ENCODE peak calls at places on chromosome 15, in eight cellular contexts. M, Y, N, H, D, K, Q and E are unnamed samples.

GRCh38 chr15:74835312-74835823 is 7.6 kb downstream of the ULK3 start:
- DNase-seq in M (no peak), Y (peak; percentile 47), N (no peak), H (peak; percentile 85), D (no peak), K (no peak), Q (no peak), E (peak; percentile 54)

GRCh38 chr15:85415779-85416178 is 35.4 kb downstream of the AKAP13 start:
- DNase-seq in M (no peak), Y (no peak), N (no peak), H (no peak), D (no peak), K (no peak), Q (no peak), E (no peak)

GRCh38 chr15:74130849-74131617 is 647 bp downstream of the ISLR2 start:
- DNase-seq in M (no peak), Y (no peak), N (no peak), H (peak; percentile 43), D (no peak), K (no peak), Q (no peak), E (no peak)

GRCh38 chr15:67825880-67826716 is 789 bp downstream of the SKOR1 start:
- DNase-seq in M (no peak), Y (no peak), N (no peak), H (no peak), D (no peak), K (no peak), Q (no peak), E (no peak)

GRCh38 chr15:39194431-39194830 is 386.4 kb upstream of the THBS1 start:
- DNase-seq in M (no peak), Y (no peak), N (no peak), H (no peak), D (no peak), K (no peak), Q (no peak), E (peak; percentile 62)

GRCh38 chr15:42182976-42183375 is 25.1 kb downstream of the VPS39 start:
- DNase-seq in M (no peak), Y (no peak), N (no peak), H (no peak), D (no peak), K (no peak), Q (no peak), E (no peak)

GRCh38 chr15:29134641-29135071 is 135.0 kb downstream of the NSMCE3 start:
- DNase-seq in M (no peak), Y (no peak), N (no peak), H (no peak), D (no peak), K (no peak), Q (no peak), E (no peak)

GRCh38 chr15:67501177-67501835 is 19.6 kb upstream of the C15orf61 start:
- DNase-seq in M (no peak), Y (no peak), N (peak; percentile 20), H (no peak), D (no peak), K (no peak), Q (peak; percentile 13), E (peak; percentile 73)

GRCh38 chr15:78034495-78035191 is 42.9 kb downstream of the TBC1D2B start:
- DNase-seq in M (no peak), Y (peak; percentile 26), N (no peak), H (peak; percentile 76), D (no peak), K (no peak), Q (no peak), E (peak; percentile 46)

GRCh38 chr15:48096813-48097212 is 24.0 kb upstream of the SLC24A5 start:
- DNase-seq in M (peak; percentile 75), Y (no peak), N (no peak), H (peak; percentile 78), D (no peak), K (no peak), Q (no peak), E (peak; percentile 92)

GRCh38 chr15:44188810-44189209 is 6.3 kb downstream of the FRMD5 start:
- DNase-seq in M (no peak), Y (no peak), N (no peak), H (peak; percentile 91), D (peak; percentile 49), K (no peak), Q (no peak), E (no peak)

GRCh38 chr15:24823473-24823872 is 131.3 kb upstream of the SNRPN start:
- DNase-seq in M (no peak), Y (peak; percentile 85), N (no peak), H (peak; percentile 83), D (peak; percentile 16), K (no peak), Q (no peak), E (no peak)

GRCh38 chr15:90701880-90702630 is 15.1 kb upstream of the BLM start:
- DNase-seq in M (no peak), Y (peak; percentile 18), N (no peak), H (no peak), D (no peak), K (no peak), Q (no peak), E (peak; percentile 35)

GRCh38 chr15:89749951-89750559 is 994 bp downstream of the MESP1 start:
- DNase-seq in M (no peak), Y (peak; percentile 22), N (no peak), H (no peak), D (no peak), K (peak; percentile 23), Q (no peak), E (no peak)

GRCh38 chr15:22895465-22896190 is 57.2 kb downstream of the NIPA2 start:
- DNase-seq in M (no peak), Y (no peak), N (no peak), H (no peak), D (no peak), K (no peak), Q (no peak), E (peak; percentile 78)

GRCh38 chr15:31471731-31472430 is 145.2 kb downstream of the KLF13 start:
- DNase-seq in M (peak; percentile 84), Y (peak; percentile 7), N (no peak), H (peak; percentile 34), D (no peak), K (no peak), Q (no peak), E (peak; percentile 94)

GRCh38 chr15:32849769-32850668 is 132.2 kb downstream of the GREM1 start:
- DNase-seq in M (peak; percentile 95), Y (no peak), N (no peak), H (no peak), D (no peak), K (no peak), Q (no peak), E (peak; percentile 98)

GRCh38 chr15:58484794-58485600 is 53.2 kb downstream of the LIPC start:
- DNase-seq in M (no peak), Y (no peak), N (no peak), H (no peak), D (no peak), K (no peak), Q (no peak), E (no peak)

GRCh38 chr15:63805993-63806980 is 27.5 kb downstream of the HERC1 start:
- DNase-seq in M (no peak), Y (peak; percentile 52), N (no peak), H (peak; percentile 51), D (no peak), K (no peak), Q (no peak), E (peak; percentile 16)

GRCh38 chr15:76401285-76401684 is 64.7 kb downstream of the ISL2 start:
- DNase-seq in M (no peak), Y (no peak), N (no peak), H (no peak), D (no peak), K (no peak), Q (no peak), E (peak; percentile 72)

GRCh38 chr15:69154684-69155083 is 5.8 kb upstream of the GLCE start:
- DNase-seq in M (peak; percentile 84), Y (no peak), N (no peak), H (no peak), D (no peak), K (no peak), Q (no peak), E (peak; percentile 88)

GRCh38 chr15:41949400-41950126 is 22.8 kb downstream of the EHD4 start:
- DNase-seq in M (no peak), Y (no peak), N (no peak), H (no peak), D (no peak), K (no peak), Q (no peak), E (no peak)

GRCh38 chr15:90004671-90005070 is 3.5 kb downstream of the ZNF710 start:
- DNase-seq in M (peak; percentile 83), Y (no peak), N (no peak), H (peak; percentile 55), D (no peak), K (no peak), Q (no peak), E (peak; percentile 96)

GRCh38 chr15:63244399-63244798 is 33.0 kb upstream of the APH1B start:
- DNase-seq in M (no peak), Y (no peak), N (no peak), H (no peak), D (no peak), K (no peak), Q (no peak), E (peak; percentile 76)

GRCh38 chr15:28921925-28922711 is 36.3 kb downstream of the APBA2 start:
- DNase-seq in M (no peak), Y (no peak), N (no peak), H (peak; percentile 65), D (no peak), K (no peak), Q (no peak), E (no peak)

GRCh38 chr15:95447486-95447885 is 883.0 kb upstream of the NR2F2 start:
- DNase-seq in M (no peak), Y (no peak), N (no peak), H (no peak), D (no peak), K (no peak), Q (no peak), E (no peak)

GRCh38 chr15:50675524-50676144 is 11.0 kb downstream of the TRPM7 start:
- DNase-seq in M (no peak), Y (no peak), N (no peak), H (no peak), D (no peak), K (no peak), Q (peak; percentile 2), E (peak; percentile 60)

GRCh38 chr15:40379853-40380252 is 2.7 kb upstream of the KNSTRN start:
- DNase-seq in M (peak; percentile 93), Y (peak; percentile 87), N (no peak), H (peak; percentile 59), D (peak; percentile 24), K (no peak), Q (no peak), E (peak; percentile 98)